ENCODE peak calls at places on chromosomes 11 and 22, in five cellular contexts. W is breast epithelium, I is epithelial cell of esophagus, R is heart right ventricle, U is fibroblast of the aortic adventitia. X is an unnamed sample.

GRCh38 chr11:284081-285020 is 4.6 kb upstream of the PGGHG start:
- DNase-seq in I (no peak), R (peak; percentile 3), W (peak; percentile 48), U (no peak), X (no peak)

GRCh38 chr11:90698238-90698637 is 475.4 kb upstream of the CHORDC1 start:
- DNase-seq in W (no peak), R (no peak), I (no peak), U (no peak), X (no peak)

GRCh38 chr11:117299351-117300300 is 8.5 kb downstream of the BACE1-AS start:
- DNase-seq in I (no peak), R (no peak), W (no peak), U (no peak), X (no peak)

GRCh38 chr11:23201936-23202522 is 341.8 kb upstream of the CCDC179 start:
- DNase-seq in U (no peak), I (no peak), R (no peak), W (no peak), X (no peak)

GRCh38 chr11:4018641-4019040 is 76.0 kb upstream of the RRM1 start:
- DNase-seq in U (no peak), I (peak; percentile 7), W (no peak), R (no peak), X (no peak)

GRCh38 chr22:25777870-25778269 is 35.9 kb downstream of the MYO18B start:
- DNase-seq in W (no peak), U (peak; percentile 62), R (no peak), I (peak; percentile 54), X (peak; percentile 71)

GRCh38 chr11:64976651-64977050 is 4.7 kb upstream of the MAJIN start:
- DNase-seq in U (no peak), W (no peak), I (no peak), R (no peak), X (no peak)

GRCh38 chr11:124740277-124740882 is 638 bp downstream of the NRGN start:
- DNase-seq in R (no peak), W (peak; percentile 76), U (peak; percentile 33), I (peak; percentile 63), X (peak; percentile 36)

GRCh38 chr22:36303874-36304273 is 50.9 kb downstream of the APOL1 start:
- DNase-seq in R (no peak), U (no peak), W (no peak), I (no peak), X (peak; percentile 28)

GRCh38 chr22:30335236-30335635 is 8.5 kb upstream of the TBC1D10A start:
- DNase-seq in I (no peak), R (no peak), U (no peak), W (no peak), X (no peak)

GRCh38 chr22:19718255-19719054 is 4.2 kb downstream of the SEPTIN5 start:
- DNase-seq in I (no peak), R (no peak), U (no peak), W (no peak), X (no peak)
- TF ChIP-seq CTCF in I (no peak), R (no peak), U (no peak), W (no peak), X (no peak)

GRCh38 chr11:112584674-112585073 is 324.0 kb upstream of the PLET1 start:
- DNase-seq in R (no peak), I (peak; percentile 49), W (no peak), U (no peak), X (peak; percentile 25)
- TF ChIP-seq CTCF in R (no peak), I (peak; percentile 34), W (no peak), U (no peak), X (peak; percentile 14)

GRCh38 chr11:122362381-122362780 is 246.4 kb upstream of the BLID start:
- DNase-seq in R (no peak), W (no peak), I (peak; percentile 23), U (peak; percentile 31), X (no peak)

GRCh38 chr11:122365545-122366380 is 249.7 kb upstream of the BLID start:
- DNase-seq in I (no peak), W (no peak), U (peak; percentile 63), R (peak; percentile 14), X (no peak)

GRCh38 chr11:122363306-122363705 is 247.3 kb upstream of the BLID start:
- DNase-seq in I (peak; percentile 8), W (no peak), R (no peak), U (peak; percentile 61), X (no peak)

GRCh38 chr11:122355968-122356367 is 240.0 kb upstream of the BLID start:
- DNase-seq in R (no peak), W (no peak), I (no peak), U (no peak), X (no peak)

GRCh38 chr11:122360875-122361274 is 244.9 kb upstream of the BLID start:
- DNase-seq in I (no peak), U (no peak), W (no peak), R (no peak), X (no peak)
- TF ChIP-seq CTCF in I (no peak), U (no peak), W (no peak), R (no peak), X (no peak)

DNA sequence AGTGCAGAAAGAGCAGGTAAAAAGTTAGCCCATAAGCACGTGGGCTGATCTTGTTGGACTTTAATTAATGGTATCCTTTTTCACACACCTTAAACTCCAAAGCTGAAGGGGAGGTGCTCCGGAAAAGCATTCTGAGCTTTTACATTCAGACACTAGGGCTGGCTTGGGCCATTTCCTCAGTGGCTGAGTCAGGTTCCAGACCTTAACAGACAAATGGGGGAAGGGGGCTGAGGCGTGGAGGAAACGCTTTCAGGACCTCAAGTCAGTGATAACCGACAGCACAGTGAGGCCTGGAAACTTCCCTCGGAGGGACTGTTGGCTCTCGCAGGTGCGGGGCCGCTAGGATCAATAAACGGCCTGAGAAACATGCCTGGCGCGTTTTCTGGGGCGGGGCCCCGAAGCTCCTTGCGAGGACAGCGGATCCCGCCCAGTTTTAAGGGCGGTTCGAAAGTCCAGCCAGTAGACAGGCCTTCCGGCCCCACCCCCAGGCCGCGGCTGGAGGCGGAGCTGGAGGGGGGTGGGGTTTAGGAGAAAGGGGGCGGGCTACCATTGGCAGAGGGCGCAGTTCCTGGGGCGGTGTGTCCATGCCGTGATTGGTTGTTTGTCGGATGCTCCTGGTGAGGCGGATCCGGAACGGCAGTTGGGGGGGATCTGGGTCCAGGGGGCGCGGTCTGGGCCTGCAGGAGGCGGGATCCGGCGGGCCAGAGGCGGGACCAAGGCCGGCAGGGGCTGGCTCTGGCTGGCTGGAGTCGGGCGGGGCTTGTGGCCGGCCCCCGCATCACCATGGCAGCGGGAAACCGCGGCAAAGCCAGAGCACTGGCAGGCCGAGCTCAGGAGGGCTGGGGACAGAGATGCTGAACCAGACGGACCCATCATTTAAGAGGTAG is 8.0 kb downstream of the C11orf52 start:
- DNase-seq in U (peak; percentile 95), I (peak; percentile 98), R (peak; percentile 96), W (peak; percentile 97), X (peak; percentile 95)
- TF ChIP-seq CTCF in U (no peak), I (no peak), R (no peak), W (peak; percentile 15), X (no peak)

GRCh38 chr11:107858217-107859070 is at the start of gene SLC35F2:
- DNase-seq in R (peak; percentile 29), I (peak; percentile 86), U (peak; percentile 31), W (peak; percentile 58), X (peak; percentile 88)
- TF ChIP-seq CTCF in R (no peak), I (no peak), U (no peak), W (no peak), X (no peak)

GRCh38 chr22:24240381-24240780 is 4.5 kb downstream of the GGT5 start:
- DNase-seq in R (no peak), U (peak; percentile 44), W (no peak), I (no peak), X (no peak)

GRCh38 chr22:24247564-24248344 is 2.9 kb upstream of the GGT5 start:
- DNase-seq in R (peak; percentile 87), U (peak; percentile 99), W (peak; percentile 93), I (peak; percentile 70), X (peak; percentile 99)

GRCh38 chr22:24247011-24247507 is 2.2 kb upstream of the GGT5 start:
- DNase-seq in W (no peak), R (peak; percentile 44), U (peak; percentile 29), I (no peak), X (no peak)

GRCh38 chr22:24244144-24244787 is 616 bp downstream of the GGT5 start:
- DNase-seq in I (no peak), U (peak; percentile 70), W (no peak), R (no peak), X (peak; percentile 63)
- TF ChIP-seq CTCF in I (no peak), U (no peak), W (no peak), R (no peak), X (no peak)

GRCh38 chr11:60762851-60763691 is 6.4 kb downstream of the MS4A15 start:
- DNase-seq in I (peak; percentile 16), U (no peak), R (no peak), W (no peak), X (peak; percentile 29)
- TF ChIP-seq CTCF in I (peak; percentile 33), U (peak; percentile 27), R (no peak), W (no peak), X (peak; percentile 30)

DNA sequence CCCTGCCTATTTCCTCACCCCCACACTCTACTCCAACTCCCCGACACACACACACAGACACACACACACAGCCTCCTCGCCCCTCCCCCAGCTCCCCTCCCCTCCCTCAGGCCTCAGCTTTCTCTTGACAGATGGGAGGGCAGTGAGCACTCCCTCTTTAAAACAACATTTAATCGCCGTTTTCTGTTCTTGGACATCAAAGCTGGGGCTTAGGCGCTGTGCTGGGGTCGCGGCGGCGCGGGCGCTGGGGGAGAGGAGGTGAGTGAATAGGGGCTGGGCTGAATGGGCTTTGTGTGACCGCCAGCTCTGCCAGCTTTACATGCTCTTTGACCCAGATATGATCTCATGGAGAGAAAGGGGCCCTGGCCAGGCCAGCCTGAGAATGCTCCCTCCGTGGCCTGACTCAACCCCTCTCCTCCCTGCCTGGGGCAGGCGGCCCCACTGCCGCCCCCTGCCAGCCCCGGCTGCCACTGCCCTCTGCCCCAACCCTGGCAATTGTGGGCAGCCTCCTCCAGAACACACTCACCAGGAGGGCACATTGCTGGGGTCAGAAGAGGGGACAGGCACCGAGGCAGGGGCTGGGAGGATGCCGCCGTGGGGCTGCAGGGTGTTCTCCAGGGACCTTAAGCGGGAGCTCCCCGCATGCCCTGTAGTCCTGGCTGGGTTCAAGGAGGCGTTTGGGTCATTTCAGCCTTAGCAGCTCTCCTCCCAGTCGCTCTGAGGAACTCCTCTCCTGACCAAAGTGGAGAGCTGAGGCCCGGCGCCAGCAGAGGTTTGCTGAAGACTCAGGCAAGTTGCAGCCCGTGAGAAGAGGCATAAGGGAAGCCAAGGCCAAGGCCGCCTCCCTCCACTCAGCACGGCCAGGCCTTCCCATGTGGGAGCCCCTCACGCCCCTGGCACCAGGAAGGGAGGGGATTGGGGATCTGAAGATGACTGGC is 38.3 kb upstream of the NNMT start:
- DNase-seq in R (peak; percentile 53), U (no peak), W (peak; percentile 66), I (no peak), X (no peak)
- TF ChIP-seq CTCF in R (peak; percentile 45), U (peak; percentile 29), W (peak; percentile 17), I (no peak), X (no peak)

X was measured in MCF 10A.